ENCODE peak calls at places on chromosomes 6 and 20, in four cellular contexts. F is A549, H is astrocyte, M is SK-N-SH. A is an unnamed sample. For H3K4me1, the result is how much of the 10 kb centered on the place peaks cover.

GRCh38 chr6:134372603-134373281 is 54.8 kb upstream of the SGK1 start:
- DNase-seq in F (peak), H (peak), M (no peak), A (no peak)

GRCh38 chr20:46990017-46990810 is 95.6 kb downstream of the EYA2 start:
- DNase-seq in F (no peak), H (no peak), M (no peak), A (peak)

GRCh38 chr6:70874181-70874913 is 82.5 kb downstream of the B3GAT2 start:
- DNase-seq in F (no peak), H (no peak), M (no peak), A (no peak)

GRCh38 chr6:43171284-43172126 is 436 bp downstream of the SRF start:
- DNase-seq in F (no peak), H (no peak), M (peak), A (no peak)

GRCh38 chr20:48582361-48582991 is 245.3 kb downstream of the PREX1 start:
- DNase-seq in F (no peak), H (no peak), M (no peak), A (no peak)

GRCh38 chr6:81734500-81735140 is 17.9 kb downstream of the TENT5A start:
- DNase-seq in F (no peak), H (no peak), M (no peak), A (peak)

GRCh38 chr6:152642578-152643375 is 5.6 kb upstream of the SYNE1 start:
- DNase-seq in F (peak), H (peak), M (peak), A (peak)

GRCh38 chr6:113481441-113481840 is 375.7 kb upstream of the MARCKS start:
- DNase-seq in F (no peak), H (no peak), M (no peak), A (no peak)

GRCh38 chr6:7769702-7770101 is 43.8 kb downstream of the BMP6 start:
- DNase-seq in F (peak), H (peak), M (no peak), A (peak)

GRCh38 chr6:37171141-37171969 is 1.4 kb downstream of the PIM1 start:
- DNase-seq in F (no peak), H (peak), M (peak), A (peak)

GRCh38 chr6:11710968-11711643 is 67.5 kb downstream of the ADTRP start:
- DNase-seq in F (no peak), H (peak), M (no peak), A (no peak)

GRCh38 chr6:138182939-138183791 is 21.4 kb downstream of the ARFGEF3 start:
- DNase-seq in F (no peak), H (no peak), M (no peak), A (no peak)

GRCh38 chr20:10788877-10789276 is 115.1 kb upstream of the JAG1 start:
- DNase-seq in F (no peak), H (no peak), M (no peak), A (no peak)

GRCh38 chr6:167736486-167737204 is 90.1 kb upstream of the AFDN start:
- DNase-seq in F (no peak), H (no peak), M (no peak), A (no peak)

GRCh38 chr6:17768881-17769280 is 62.2 kb upstream of the NUP153 start:
- DNase-seq in F (no peak), H (no peak), M (no peak), A (no peak)

GRCh38 chr6:23505021-23505420 is 621.0 kb upstream of the NRSN1 start:
- DNase-seq in F (no peak), H (peak), M (no peak), A (no peak)

GRCh38 chr6:6744551-6744950 is 156.0 kb downstream of the LY86 start:
- DNase-seq in F (no peak), H (no peak), M (no peak), A (no peak)

GRCh38 chr20:11919046-11919445 is 1.4 kb downstream of the BTBD3 start:
- DNase-seq in F (no peak), H (peak), M (no peak), A (no peak)

GRCh38 chr6:62516287-62517152 is 230.5 kb upstream of the KHDRBS2 start:
- DNase-seq in F (no peak), H (no peak), M (no peak), A (no peak)

GRCh38 chr6:28709478-28710349 is 184.0 kb downstream of the GPX5 start:
- DNase-seq in F (peak), H (no peak), M (no peak), A (no peak)

GRCh38 chr6:89269981-89270380 is 45.1 kb downstream of the GABRR2 start:
- DNase-seq in F (no peak), H (no peak), M (no peak), A (no peak)

GRCh38 chr6:146598785-146599405 is at the start of gene ADGB:
- DNase-seq in F (peak), H (peak), M (peak), A (peak)

GRCh38 chr6:169168706-169169105 is 84.9 kb downstream of the THBS2 start:
- DNase-seq in F (no peak), H (no peak), M (peak), A (no peak)

GRCh38 chr6:19715166-19715558 is 122.0 kb upstream of the ID4 start:
- DNase-seq in F (no peak), H (peak), M (no peak), A (peak)

GRCh38 chr6:21836292-21836691 is 242.7 kb downstream of the SOX4 start:
- DNase-seq in F (no peak), H (no peak), M (no peak), A (no peak)

GRCh38 chr20:62986257-62986807 is 20.4 kb downstream of the BHLHE23 start:
- DNase-seq in F (no peak), H (no peak), M (no peak), A (no peak)

GRCh38 chr6:111478749-111479148 is 4.3 kb downstream of the REV3L start:
- DNase-seq in F (peak), H (no peak), M (no peak), A (peak)

GRCh38 chr6:128767150-128767549 is 115.8 kb upstream of the LAMA2 start:
- DNase-seq in F (no peak), H (no peak), M (no peak), A (no peak)

GRCh38 chr6:71967436-71967835 is 81.1 kb downstream of the RIMS1 start:
- DNase-seq in F (no peak), H (peak), M (no peak), A (no peak)

DNA sequence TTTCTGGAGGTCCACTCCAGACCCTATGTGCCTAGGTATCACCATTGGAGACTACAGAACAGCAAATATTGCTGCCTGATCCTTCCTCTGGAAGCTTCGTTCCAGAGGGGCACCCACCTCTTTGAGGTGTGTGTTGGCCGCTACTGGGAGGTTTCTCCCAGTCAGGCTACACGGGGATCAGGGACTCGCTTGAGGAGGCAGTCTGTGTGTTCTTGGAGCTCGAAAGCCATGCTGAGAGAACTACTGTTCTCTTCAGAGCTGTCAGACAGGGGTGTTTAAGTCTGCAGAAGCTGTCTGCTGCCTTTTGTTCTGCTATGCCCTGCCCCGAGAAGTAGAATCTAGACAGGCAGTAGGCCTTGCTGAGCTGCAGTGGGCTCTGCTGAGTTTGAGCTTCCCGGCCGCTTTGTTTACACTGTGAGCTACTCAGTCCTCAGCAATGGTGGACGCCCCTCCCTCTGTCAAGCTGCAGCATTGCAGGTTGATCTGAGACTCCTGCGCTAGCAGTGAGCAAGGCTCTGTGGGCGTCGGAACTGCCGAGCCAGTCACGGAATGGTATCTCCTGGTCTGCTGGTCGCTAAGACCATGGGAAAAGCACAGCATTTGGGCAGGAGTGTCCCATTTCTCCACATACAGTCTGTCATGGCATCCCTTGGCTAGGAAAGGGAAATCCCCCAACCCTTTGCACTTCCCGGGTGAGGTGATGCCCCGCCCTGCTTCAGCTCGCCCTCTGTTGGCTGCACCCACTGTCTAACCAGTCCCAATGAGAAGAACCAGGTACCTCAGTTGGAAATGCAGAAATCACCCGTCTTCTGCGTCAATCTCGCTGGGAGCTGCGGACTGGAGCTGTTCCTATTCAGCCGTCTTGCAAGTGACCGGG is 32.5 kb upstream of the ASCC3 start:
- DNase-seq in F (no peak), H (no peak), M (no peak), A (no peak)
- TF ChIP-seq CTCF in F (no peak), H (no peak), M (no peak), A (no peak)

DNA sequence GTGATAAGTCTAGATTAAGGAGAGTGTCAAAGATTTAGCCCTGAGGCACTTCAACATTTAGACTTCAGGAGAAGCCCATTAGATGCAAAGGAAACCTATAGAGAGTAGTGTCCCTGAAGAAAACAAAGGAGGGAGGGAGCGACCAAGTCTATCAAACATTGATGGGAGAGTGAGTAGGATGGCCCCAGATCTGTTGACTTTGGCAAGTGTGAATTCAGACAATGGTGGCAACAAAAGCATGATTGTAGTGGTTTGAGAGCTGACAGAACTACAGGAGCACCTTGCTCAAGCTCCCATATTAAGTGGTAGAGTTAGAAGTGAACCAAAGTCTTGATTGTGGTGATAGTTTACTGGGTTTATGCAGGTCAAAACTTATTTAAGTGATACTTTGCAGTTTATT is 979 bp upstream of the ABCF1 start:
- DNase-seq in F (no peak), H (no peak), M (no peak), A (no peak)
- H3K4me2 ChIP-seq in F (peak), H (peak), M (peak), A (peak)

DNA sequence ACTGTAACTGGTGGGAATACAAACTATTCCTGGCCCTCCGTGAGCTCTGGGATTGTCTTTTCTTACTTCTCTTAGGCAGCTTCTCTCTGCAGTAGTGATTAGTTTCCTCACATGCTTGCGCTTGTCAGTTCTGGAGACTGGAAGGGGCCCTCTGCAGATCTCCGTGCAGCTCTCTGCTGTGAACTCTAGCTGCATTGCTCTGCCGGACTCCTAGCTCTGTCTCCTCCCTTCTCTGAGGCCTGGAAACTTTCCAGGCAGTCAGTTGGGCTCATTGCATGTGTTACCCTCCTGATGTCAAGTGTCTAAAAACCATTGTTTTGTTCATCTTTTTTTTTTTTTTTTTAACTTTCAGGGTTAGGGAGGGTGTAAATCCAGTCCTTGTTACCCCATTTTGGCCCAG is 102.3 kb downstream of the CTNNBL1 start:
- DNase-seq in F (no peak), H (no peak), M (no peak), A (no peak)
- H3K4me1 ChIP-seq in F (under half), H (under half), M (under half), A (under half)

GRCh38 chr6:156618600-156619205 is 158.5 kb upstream of the ARID1B start:
- DNase-seq in F (no peak), H (no peak), M (peak), A (no peak)
- TF ChIP-seq CTCF in F (no peak), H (no peak), M (no peak), A (no peak)

GRCh38 chr6:106922626-106923025 is 51.9 kb downstream of the CD24 start:
- DNase-seq in F (no peak), H (no peak), M (no peak), A (no peak)

GRCh38 chr6:106927531-106928398 is 46.8 kb downstream of the CD24 start:
- DNase-seq in F (peak), H (peak), M (no peak), A (peak)

DNA sequence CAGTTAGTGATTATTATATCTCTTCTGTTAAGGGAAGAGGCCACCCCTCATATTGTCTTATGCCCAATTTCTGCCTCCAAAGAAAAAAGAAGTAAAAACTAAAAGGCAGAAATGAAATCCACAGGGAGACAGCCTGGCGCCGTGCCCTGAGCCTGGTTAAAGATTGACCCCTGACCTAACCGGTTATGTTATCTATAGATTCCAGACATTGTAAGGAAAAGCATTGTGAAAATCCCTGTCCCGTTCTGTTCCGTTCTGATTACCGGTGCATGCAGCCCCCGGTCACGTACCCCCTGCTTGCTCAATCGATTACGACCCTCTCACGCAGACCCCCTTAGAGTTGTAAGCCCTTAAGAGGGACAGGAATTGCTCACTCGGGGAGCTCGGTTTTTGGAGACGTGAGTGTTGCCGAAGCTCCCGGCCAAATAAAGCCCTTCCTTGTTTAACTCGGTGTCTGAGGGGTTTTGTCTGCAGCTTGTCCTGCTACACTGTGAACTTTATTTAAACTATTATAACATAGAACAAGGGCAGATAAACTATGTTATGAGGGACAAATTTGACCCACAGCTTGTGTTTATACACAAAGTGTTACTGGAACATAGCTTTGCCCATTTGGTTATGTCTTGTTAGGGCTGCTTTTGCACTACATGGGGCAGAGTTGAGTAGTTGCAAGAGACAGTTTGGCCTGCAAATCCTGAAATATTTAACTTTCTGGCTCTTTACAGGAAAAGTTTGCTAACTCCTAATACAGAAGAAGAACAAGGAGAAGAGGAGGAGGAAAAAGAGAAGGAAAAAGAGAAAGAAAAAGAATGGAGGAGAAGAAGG is 49.6 kb downstream of the CD24 start:
- DNase-seq in F (no peak), H (no peak), M (no peak), A (no peak)
- H3K4me2 ChIP-seq in F (peak), H (no peak), M (no peak), A (no peak)

DNA sequence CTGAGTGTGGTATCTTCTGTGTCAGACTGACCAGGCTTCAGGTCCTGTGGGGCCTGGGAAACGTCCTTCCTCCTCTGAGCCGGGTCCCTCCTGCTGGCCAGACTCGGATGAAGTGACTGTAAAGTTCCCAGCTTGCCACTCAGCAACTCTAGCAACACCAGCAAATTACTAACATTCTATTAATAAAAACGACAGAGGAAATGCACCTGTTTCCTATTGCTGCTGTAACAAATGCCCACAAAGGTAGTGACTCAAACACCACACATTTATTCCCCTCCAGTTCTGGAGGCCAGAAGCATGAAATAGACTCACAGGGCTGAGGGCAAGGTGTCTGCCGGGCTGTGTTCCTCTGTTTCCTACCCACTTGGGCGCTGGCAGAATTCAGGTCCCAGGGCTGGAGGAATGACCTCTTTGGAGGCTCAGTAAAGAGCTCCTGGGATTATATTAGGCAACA is 48.8 kb downstream of the CTCFL start:
- DNase-seq in F (no peak), H (no peak), M (no peak), A (no peak)
- H3K4me1 ChIP-seq in F (under half), H (under half), M (under half), A (under half)

GRCh38 chr6:3625161-3625979 is 126.1 kb downstream of the PXDC1 start:
- DNase-seq in F (no peak), H (no peak), M (no peak), A (no peak)
- TF ChIP-seq CTCF in F (no peak), H (no peak), M (no peak), A (no peak)